ENCODE peak calls at places on chromosomes 1 and 21, in nine cellular contexts. O, Q, J, C, I, G, P, E and F are unnamed samples.
A peak's percentile ranks its signal among the peaks of the same experiment; 100 is the strongest.

GRCh38 chr1:244409648-244410164 is 42.0 kb downstream of the ADSS2 start:
- DNase-seq in P (no peak), I (no peak), E (no peak), Q (no peak), O (no peak), G (no peak), C (no peak), J (no peak), F (no peak)

GRCh38 chr1:231918239-231919015 is 291.8 kb downstream of the DISC1 start:
- DNase-seq in P (peak; percentile 13), O (no peak), J (no peak), G (no peak), C (no peak), Q (no peak), E (no peak), I (no peak), F (peak; percentile 16)

GRCh38 chr1:59417406-59417805 is 120.5 kb downstream of the FGGY start:
- DNase-seq in C (no peak), O (no peak), P (no peak), E (no peak), J (no peak), Q (no peak), I (no peak), G (no peak), F (no peak)

GRCh38 chr1:64686828-64687724 is 57.8 kb upstream of the RAVER2 start:
- DNase-seq in E (no peak), G (no peak), C (no peak), Q (peak; percentile 37), P (peak; percentile 73), I (no peak), O (no peak), J (peak; percentile 41), F (peak; percentile 22)

GRCh38 chr1:170663011-170663410 is 920 bp upstream of the PRRX1 start:
- DNase-seq in I (no peak), J (no peak), P (no peak), Q (no peak), C (peak; percentile 23), G (no peak), E (no peak), O (no peak), F (no peak)

GRCh38 chr1:7325254-7325653 is 445.8 kb upstream of the VAMP3 start:
- DNase-seq in J (no peak), Q (no peak), G (no peak), O (no peak), I (no peak), P (no peak), E (no peak), C (no peak), F (no peak)

GRCh38 chr1:19926296-19927129 is 3.1 kb upstream of the PLA2G2E start:
- DNase-seq in G (no peak), O (no peak), P (no peak), J (no peak), I (no peak), E (no peak), Q (peak; percentile 96), C (no peak), F (no peak)

GRCh38 chr1:184407816-184408510 is 21.1 kb downstream of the C1orf21 start:
- DNase-seq in J (no peak), Q (no peak), I (no peak), G (no peak), C (no peak), O (no peak), E (no peak), P (peak; percentile 41), F (no peak)

GRCh38 chr1:198267921-198268320 is 111.1 kb downstream of the NEK7 start:
- DNase-seq in C (no peak), J (no peak), G (no peak), E (no peak), O (no peak), I (no peak), P (no peak), Q (no peak), F (no peak)

GRCh38 chr1:170402451-170403311 is 129.3 kb upstream of the GORAB start:
- DNase-seq in Q (no peak), P (no peak), E (no peak), G (no peak), J (no peak), C (no peak), O (no peak), I (no peak), F (no peak)

GRCh38 chr21:28767523-28767922 is 225.2 kb downstream of the LTN1 start:
- DNase-seq in P (no peak), J (no peak), I (no peak), G (no peak), E (no peak), O (no peak), C (no peak), Q (no peak), F (no peak)

GRCh38 chr21:27564684-27565280 is 597.9 kb upstream of the ADAMTS5 start:
- DNase-seq in I (peak; percentile 53), E (no peak), C (peak; percentile 37), G (no peak), J (peak; percentile 40), Q (no peak), O (no peak), P (peak; percentile 16), F (peak; percentile 31)

GRCh38 chr1:111717450-111717849 is 21.7 kb downstream of the INKA2 start:
- DNase-seq in O (no peak), E (no peak), I (no peak), P (no peak), C (no peak), Q (no peak), J (no peak), G (no peak), F (no peak)

GRCh38 chr1:226110249-226111108 is 48.0 kb downstream of the H3-3A start:
- DNase-seq in G (peak; percentile 94), J (peak; percentile 76), C (peak; percentile 66), P (peak; percentile 68), Q (no peak), E (peak; percentile 84), I (peak; percentile 52), O (peak; percentile 78), F (peak; percentile 73)

GRCh38 chr1:67785847-67786753 is 47.2 kb downstream of the GNG12 start:
- DNase-seq in J (no peak), Q (no peak), O (no peak), E (no peak), I (no peak), P (no peak), C (no peak), G (no peak), F (no peak)

GRCh38 chr21:33451634-33452071 is 28.1 kb downstream of the TMEM50B start:
- DNase-seq in G (no peak), I (no peak), J (peak; percentile 51), Q (peak; percentile 51), C (no peak), O (no peak), E (no peak), P (peak; percentile 9), F (no peak)

GRCh38 chr1:11855430-11855829 is 3.3 kb downstream of the NPPB start:
- DNase-seq in O (no peak), G (no peak), Q (no peak), P (no peak), E (no peak), J (no peak), C (no peak), I (no peak), F (no peak)

GRCh38 chr1:220873087-220873486 is 6.2 kb upstream of the HLX start:
- DNase-seq in J (no peak), I (no peak), G (no peak), C (no peak), Q (no peak), O (no peak), E (no peak), P (no peak), F (no peak)

GRCh38 chr1:220872296-220872695 is 6.9 kb upstream of the HLX start:
- DNase-seq in O (no peak), E (no peak), P (peak; percentile 34), J (no peak), I (no peak), Q (peak; percentile 13), C (no peak), G (no peak), F (no peak)

GRCh38 chr1:220875233-220875632 is 4.0 kb upstream of the HLX start:
- DNase-seq in G (no peak), J (no peak), O (no peak), C (no peak), P (no peak), I (no peak), E (no peak), Q (no peak), F (no peak)

GRCh38 chr1:220876511-220877347 is 2.5 kb upstream of the HLX start:
- DNase-seq in I (peak; percentile 51), Q (no peak), O (no peak), J (no peak), G (peak; percentile 88), C (no peak), P (no peak), E (no peak), F (no peak)

GRCh38 chr1:220874201-220874655 is 5.0 kb upstream of the HLX start:
- DNase-seq in Q (peak; percentile 32), I (peak; percentile 67), G (no peak), C (no peak), E (no peak), P (peak; percentile 34), O (no peak), J (no peak), F (peak; percentile 50)
- TF ChIP-seq EP300 in Q (no peak), I (no peak), G (no peak), C (no peak), E (no peak), P (no peak), O (no peak), J (no peak), F (no peak)

GRCh38 chr21:35149698-35150097 is 100.6 kb upstream of the RUNX1 start:
- DNase-seq in G (no peak), J (no peak), C (no peak), P (no peak), I (no peak), O (no peak), E (no peak), Q (no peak), F (no peak)
- TF ChIP-seq EP300 in G (no peak), J (no peak), C (no peak), P (no peak), I (no peak), O (no peak), E (no peak), Q (no peak), F (no peak)

DNA sequence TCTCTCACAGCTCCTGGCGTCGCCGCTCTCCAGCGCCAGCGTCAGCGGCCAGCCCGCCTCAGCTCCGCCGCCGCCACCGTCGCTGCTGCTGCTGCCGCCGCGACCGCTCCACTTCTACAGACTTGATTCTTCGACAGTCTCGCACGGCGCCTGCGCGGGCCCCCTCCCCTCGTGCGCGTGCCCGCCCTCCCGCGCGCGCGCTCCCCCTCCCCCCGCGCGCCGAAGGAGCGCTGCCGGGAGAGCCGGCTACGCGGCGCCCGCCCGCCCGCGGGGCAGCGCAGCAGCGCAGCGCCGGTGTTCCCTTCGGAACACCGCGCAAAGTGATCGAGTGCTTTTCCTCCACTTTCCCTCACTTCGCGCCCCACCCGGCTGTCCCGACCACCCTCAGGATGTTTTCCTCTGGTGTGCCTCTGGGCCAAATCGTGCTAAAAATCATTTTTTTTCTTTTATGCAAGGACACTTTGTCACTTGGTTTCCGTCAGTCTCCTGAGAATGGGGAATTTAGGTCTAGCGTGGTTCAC is at the start of gene IRF2BP2:
- DNase-seq in E (peak; percentile 86), J (peak; percentile 85), I (peak; percentile 61), C (peak; percentile 87), O (peak; percentile 93), P (peak; percentile 89), Q (peak; percentile 68), G (peak; percentile 97), F (peak; percentile 86)
- TF ChIP-seq EP300 in E (no peak), J (no peak), I (peak; percentile 23), C (no peak), O (no peak), P (no peak), Q (no peak), G (no peak), F (no peak)

GRCh38 chr1:222372221-222372620 is 175.7 kb downstream of the HHIPL2 start:
- DNase-seq in P (no peak), E (no peak), O (no peak), C (no peak), J (no peak), I (no peak), Q (no peak), G (no peak), F (no peak)
- TF ChIP-seq EP300 in P (no peak), E (no peak), O (no peak), C (no peak), J (no peak), I (no peak), Q (no peak), G (no peak), F (no peak)